ENCODE peak calls at places on chromosomes 16 and 17, in nine cellular contexts. G is stimulated activated naive CD8-positive, alpha-beta T cell treated with anti-CD3 and anti-CD28 coated beads, Interleukin-15, amount 100 ng/mL, for 72 hours; E is NCI-H774; I is SW 1271; R is H7; Y is non-pigmented ciliary epithelial cell; F is A549; L is midbrain; V is amniotic epithelial cell. A is an unnamed sample.

GRCh38 chr17:79850571-79851460 is 11.6 kb upstream of the CBX4 start:
- DNase-seq in G (no peak), E (no peak), I (peak; percentile 46), R (no peak), Y (no peak), F (peak; percentile 99), L (no peak), V (peak; percentile 69), A (no peak)

GRCh38 chr17:67256075-67256732 is 11.2 kb upstream of the HELZ start:
- DNase-seq in G (no peak), E (no peak), I (no peak), R (no peak), Y (no peak), F (no peak), L (no peak), V (no peak), A (no peak)

GRCh38 chr16:67648764-67649407 is 3.9 kb downstream of the CARMIL2 start:
- DNase-seq in G (no peak), E (no peak), I (no peak), R (peak; percentile 64), Y (no peak), F (no peak), L (no peak), V (no peak), A (no peak)

GRCh38 chr17:45688353-45688752 is 95.8 kb upstream of the CRHR1 start:
- DNase-seq in G (no peak), E (no peak), I (no peak), R (no peak), Y (no peak), F (no peak), L (no peak), V (no peak), A (no peak)

GRCh38 chr17:32492648-32493289 is 6.0 kb downstream of the CDK5R1 start:
- DNase-seq in G (no peak), E (no peak), I (no peak), R (no peak), Y (no peak), F (no peak), L (no peak), V (no peak), A (no peak)

GRCh38 chr16:2339521-2340484 is 725 bp downstream of the ABCA3 start:
- DNase-seq in G (peak; percentile 61), E (peak; percentile 20), I (peak; percentile 12), R (peak; percentile 85), Y (no peak), F (peak; percentile 49), L (peak; percentile 68), V (peak; percentile 5), A (peak; percentile 49)

GRCh38 chr16:13056607-13057006 is 155.2 kb downstream of the SHISA9 start:
- DNase-seq in G (no peak), E (no peak), I (no peak), R (no peak), Y (no peak), F (no peak), L (no peak), V (no peak), A (no peak)

GRCh38 chr16:1280783-1281182 is 24.9 kb downstream of the TPSD1 start:
- DNase-seq in G (no peak), E (no peak), I (no peak), R (peak; percentile 65), Y (no peak), F (no peak), L (no peak), V (no peak), A (no peak)

GRCh38 chr17:2893422-2893914 is 97.2 kb downstream of the RAP1GAP2 start:
- DNase-seq in G (no peak), E (no peak), I (no peak), R (peak; percentile 69), Y (no peak), F (no peak), L (no peak), V (peak; percentile 21), A (no peak)

GRCh38 chr16:68363847-68364600 is 53.2 kb downstream of the PRMT7 start:
- DNase-seq in G (no peak), E (no peak), I (no peak), R (no peak), Y (no peak), F (no peak), L (no peak), V (peak; percentile 64), A (no peak)